ENCODE peak calls at places on chromosome 19, in four cellular contexts. M, V, Q and I are unnamed samples.

GRCh38 chr19:2809387-2810140 is 10.1 kb upstream of the ZNF554 start:
- DNase-seq in M (no peak), V (no peak), Q (no peak), I (no peak)

GRCh38 chr19:38265213-38265861 is 964 bp downstream of the SPINT2 start:
- DNase-seq in M (no peak), V (no peak), Q (no peak), I (peak; percentile 72)

GRCh38 chr19:28492616-28493015 is 720.3 kb downstream of the UQCRFS1 start:
- DNase-seq in M (no peak), V (no peak), Q (no peak), I (no peak)

GRCh38 chr19:47005873-47006272 is 13.8 kb upstream of the NPAS1 start:
- DNase-seq in M (no peak), V (no peak), Q (no peak), I (peak; percentile 47)

GRCh38 chr19:14113762-14114414 is 3.7 kb downstream of the PRKACA start:
- DNase-seq in M (no peak), V (no peak), Q (no peak), I (peak; percentile 60)

GRCh38 chr19:44401108-44401786 is at the start of gene ZNF285:
- DNase-seq in M (peak; percentile 95), V (peak; percentile 90), Q (peak; percentile 96), I (peak; percentile 98)

GRCh38 chr19:45446295-45446694 is 21.5 kb upstream of the FOSB start:
- DNase-seq in M (peak; percentile 52), V (no peak), Q (peak; percentile 64), I (peak; percentile 77)

GRCh38 chr19:33496496-33496895 is 25.1 kb downstream of the PEPD start:
- DNase-seq in M (no peak), V (no peak), Q (no peak), I (no peak)

GRCh38 chr19:18942692-18943091 is 1.7 kb upstream of the HOMER3 start:
- DNase-seq in M (no peak), V (no peak), Q (no peak), I (no peak)

GRCh38 chr19:13834308-13834790 is 39.1 kb downstream of the ZSWIM4 start:
- DNase-seq in M (peak; percentile 76), V (no peak), Q (peak; percentile 90), I (peak; percentile 56)

GRCh38 chr19:49877020-49877878 is at the start of the genes AKT1S1 and TBC1D17:
- DNase-seq in M (peak; percentile 100), V (peak; percentile 100), Q (peak; percentile 100), I (peak; percentile 100)

GRCh38 chr19:49877879-49878743 is 609 bp downstream of the TBC1D17 start:
- DNase-seq in M (peak; percentile 96), V (peak; percentile 95), Q (peak; percentile 98), I (peak; percentile 99)

GRCh38 chr19:49879243-49879960 is 1.9 kb downstream of the TBC1D17 start:
- DNase-seq in M (no peak), V (no peak), Q (no peak), I (peak; percentile 57)

GRCh38 chr19:49880162-49880869 is 2.8 kb downstream of the TBC1D17 start:
- DNase-seq in M (no peak), V (no peak), Q (no peak), I (no peak)

DNA sequence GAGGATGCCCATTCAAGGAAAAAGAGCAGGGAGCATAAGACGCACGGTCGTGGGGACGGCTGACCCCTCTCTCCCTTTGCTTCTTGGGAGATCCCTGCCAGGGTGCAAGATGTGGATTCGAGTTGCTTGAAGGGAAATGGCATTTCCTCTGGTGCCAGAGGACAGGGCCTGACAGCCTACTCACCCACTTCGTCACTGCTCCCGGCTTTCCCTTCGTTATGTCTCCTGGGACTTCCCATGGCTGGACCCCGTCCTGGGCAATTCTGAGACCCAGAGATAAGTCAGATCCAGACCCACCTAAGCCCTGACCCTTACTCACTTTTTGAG is 1.2 kb downstream of the TBC1D17 start:
- DNase-seq in M (no peak), V (no peak), Q (no peak), I (no peak)
- H3K4me3 ChIP-seq in M (peak overlapping the region; percentile 63), V (peak overlapping the region; percentile 86), Q (no peak overlapping the region), I (peak overlapping the region; percentile 78)

DNA sequence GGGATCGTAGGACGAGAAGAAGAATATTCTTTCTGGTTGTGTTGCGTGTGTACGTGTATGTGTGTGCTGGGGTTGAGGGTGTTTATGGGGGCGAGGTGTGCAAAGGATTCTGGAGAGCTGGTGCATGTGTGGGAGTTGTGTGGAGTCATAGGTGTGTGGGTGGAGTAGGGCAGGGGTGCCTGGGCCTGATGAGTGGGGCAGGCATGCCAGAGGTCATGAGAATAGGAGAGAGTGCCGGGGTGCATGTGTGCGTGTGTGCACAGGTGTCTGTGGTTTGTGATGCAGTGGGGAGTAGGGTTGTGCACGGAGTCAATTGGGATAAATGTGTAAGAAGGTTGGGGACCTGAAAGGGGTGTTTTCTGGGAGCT is 649 bp downstream of the TMEM91 start:
- DNase-seq in M (no peak), V (no peak), Q (no peak), I (no peak)
- H3K18ac ChIP-seq in M (peak overlapping the region; percentile 8), V (peak overlapping the region; percentile 82), Q (peak overlapping the region; percentile 95), I (no peak overlapping the region)

GRCh38 chr19:54081032-54081431 is at the start of gene TARM1:
- DNase-seq in M (no peak), V (no peak), Q (no peak), I (no peak)
- H3K4ac ChIP-seq in M (no peak within 1 kb of the TSS), V (no peak within 1 kb of the TSS), Q (no peak within 1 kb of the TSS), I (no peak within 1 kb of the TSS)

DNA sequence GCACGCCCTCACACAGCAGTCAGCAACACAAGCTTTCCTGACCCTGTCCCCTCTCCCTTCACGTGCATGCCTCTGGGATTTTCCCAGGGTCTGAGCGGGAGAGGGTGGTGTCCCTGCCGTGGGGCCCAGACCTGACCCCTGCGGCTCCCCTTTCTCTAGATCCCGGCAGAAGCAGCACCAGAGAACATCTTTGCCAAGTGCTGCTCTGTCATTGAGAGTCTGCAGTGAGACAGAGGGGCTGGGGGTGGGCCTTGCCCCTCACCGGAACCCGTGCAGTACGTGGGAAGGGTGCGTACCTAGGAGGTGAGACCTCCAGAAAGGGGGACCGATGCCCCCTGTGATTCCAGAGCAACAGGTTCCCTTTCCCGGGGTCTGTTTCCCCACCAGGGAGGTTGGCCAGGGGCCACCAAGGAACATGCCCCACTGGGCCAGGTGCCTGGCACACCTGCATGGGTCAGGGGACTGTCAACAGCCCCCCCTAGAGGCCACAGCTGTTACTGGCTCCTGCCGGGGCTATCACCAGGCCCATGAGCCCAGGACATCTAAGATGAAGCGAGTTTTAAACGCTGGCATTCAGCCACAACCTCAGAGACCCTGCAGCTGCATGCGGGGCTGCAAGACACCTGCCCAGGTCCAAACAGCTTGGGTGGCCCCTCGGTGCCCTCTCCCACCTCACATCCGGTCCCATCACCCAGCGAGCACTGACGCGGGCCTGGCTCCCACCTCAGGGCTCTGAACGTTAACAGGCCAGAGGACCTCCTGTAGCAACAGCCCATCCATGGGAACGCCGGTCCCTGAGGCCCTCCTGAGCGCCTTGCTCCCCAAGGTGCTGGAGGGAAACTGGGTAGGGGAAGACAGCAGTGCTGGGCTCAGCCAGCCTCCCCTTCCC is 12.3 kb downstream of the KHSRP start:
- DNase-seq in M (no peak), V (no peak), Q (no peak), I (peak; percentile 67)
- H3K4me3 ChIP-seq in M (no peak overlapping the region), V (no peak overlapping the region), Q (peak overlapping the region; percentile 18), I (no peak overlapping the region)

GRCh38 chr19:49781394-49781793 is 14.6 kb downstream of the AP2A1 start:
- DNase-seq in M (no peak), V (no peak), Q (no peak), I (no peak)
- H3K18ac ChIP-seq in M (no peak overlapping the region), V (no peak overlapping the region), Q (no peak overlapping the region), I (no peak overlapping the region)

GRCh38 chr19:49665301-49666119 is at the start of the genes BCL2L12 and IRF3:
- DNase-seq in M (peak; percentile 93), V (peak; percentile 94), Q (peak; percentile 97), I (peak; percentile 97)
- H3K4ac ChIP-seq in M (peak within 1 kb of the TSS; percentile 92), V (no peak within 1 kb of the TSS), Q (peak within 1 kb of the TSS; percentile 83), I (peak within 1 kb of the TSS; percentile 77)

DNA sequence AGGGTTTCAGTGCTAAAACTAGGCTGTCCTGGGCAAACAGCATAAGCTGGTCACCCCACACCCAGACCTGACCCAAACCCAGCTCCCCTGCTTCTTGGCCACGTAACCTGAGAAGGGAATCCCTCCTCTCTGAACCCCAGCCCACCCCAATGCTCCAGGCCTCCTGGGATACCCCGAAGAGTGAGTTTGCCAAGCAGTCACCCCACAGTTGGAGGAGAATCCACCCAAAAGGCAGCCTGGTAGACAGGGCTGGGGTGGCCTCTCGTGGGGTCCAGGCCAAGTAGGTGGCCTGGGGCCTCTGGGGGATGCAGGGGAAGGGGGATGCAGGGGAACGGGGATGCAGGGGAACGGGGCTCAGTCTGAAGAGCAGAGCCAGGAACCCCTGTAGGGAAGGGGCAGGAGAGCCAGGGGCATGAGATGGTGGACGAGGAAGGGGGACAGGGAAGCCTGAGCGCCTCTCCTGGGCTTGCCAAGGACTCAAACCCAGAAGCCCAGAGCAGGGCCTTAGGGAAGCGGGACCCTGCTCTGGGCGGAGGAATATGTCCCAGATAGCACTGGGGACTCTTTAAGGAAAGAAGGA is 2.8 kb downstream of the PPP1R12C start:
- DNase-seq in M (no peak), V (no peak), Q (no peak), I (no peak)
- H3K4me3 ChIP-seq in M (no peak overlapping the region), V (no peak overlapping the region), Q (no peak overlapping the region), I (no peak overlapping the region)

GRCh38 chr19:10220695-10221094 is 10.4 kb downstream of the S1PR2 start:
- DNase-seq in M (no peak), V (no peak), Q (no peak), I (no peak)
- H3K18ac ChIP-seq in M (no peak overlapping the region), V (no peak overlapping the region), Q (no peak overlapping the region), I (no peak overlapping the region)

DNA sequence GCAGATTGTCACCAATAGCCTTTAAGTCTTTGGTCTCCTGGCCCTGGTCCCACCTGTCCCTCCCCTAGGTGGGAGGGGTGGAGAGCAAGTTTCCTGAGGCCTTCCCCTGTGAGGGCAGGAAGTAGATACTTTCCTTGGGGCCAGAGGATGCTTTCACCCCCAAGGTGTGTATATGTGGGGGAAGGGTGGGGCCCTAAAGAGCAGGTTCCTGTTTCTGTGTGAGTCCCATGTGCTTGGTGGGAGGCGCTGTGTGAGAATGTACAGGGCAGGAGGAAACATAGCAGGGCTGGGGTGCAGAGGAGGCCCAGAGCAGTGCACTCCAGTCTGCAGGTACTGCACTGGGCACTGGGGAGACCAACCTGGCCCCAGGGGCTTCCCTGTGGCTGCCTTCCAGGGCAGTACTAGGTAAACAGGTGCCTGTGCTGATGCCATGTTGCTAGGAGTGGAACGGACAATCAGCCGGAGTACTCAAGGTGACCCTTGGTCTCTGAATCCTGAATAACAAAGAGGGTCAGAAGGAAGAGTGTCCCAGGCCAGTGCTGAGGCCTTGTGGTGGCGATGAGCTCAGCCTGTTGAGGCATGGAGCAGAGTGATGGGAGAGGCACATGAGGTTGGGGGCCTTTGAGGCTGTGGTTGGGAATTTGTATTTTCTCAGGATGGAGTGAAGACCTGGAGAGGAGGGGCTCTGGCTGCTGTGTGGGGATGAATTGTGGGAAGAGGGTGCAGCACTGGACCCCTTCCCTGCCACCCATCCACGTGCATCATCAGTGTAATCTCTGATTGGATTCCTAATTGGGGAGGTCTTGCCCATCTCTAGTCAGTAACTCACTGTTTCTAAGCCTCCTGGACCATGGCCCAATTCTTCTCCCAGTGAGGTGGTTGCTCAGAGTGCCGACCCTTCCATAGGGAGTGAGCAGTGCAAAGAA is 5.1 kb downstream of the EGLN2 start:
- DNase-seq in M (no peak), V (no peak), Q (no peak), I (peak; percentile 64)
- H3K4ac ChIP-seq in M (no peak overlapping the region), V (no peak overlapping the region), Q (no peak overlapping the region), I (no peak overlapping the region)